ENCODE peak calls at places on chromosomes 3 and 15, in eight cellular contexts. R is WERI-Rb-1, V is body of pancreas, E is fibroblast of villous mesenchyme, O is fibroblast of pulmonary artery, G is coronary artery, P is upper lobe of right lung, A is astrocyte of the spinal cord. D is an unnamed sample.

GRCh38 chr3:31919528-31919927 is 61.5 kb downstream of the OSBPL10 start:
- DNase-seq in E (no peak), R (no peak), O (no peak), A (no peak), G (no peak), P (no peak), V (no peak), D (no peak)

GRCh38 chr15:91942676-91943417 is 89.3 kb downstream of the SLCO3A1 start:
- DNase-seq in A (peak), G (peak), P (peak), E (peak), O (peak), R (no peak), V (peak), D (peak)

GRCh38 chr3:149371001-149371722 is 6.3 kb downstream of the TM4SF1 start:
- DNase-seq in R (no peak), G (no peak), O (peak), V (no peak), A (no peak), P (no peak), E (peak), D (peak)

GRCh38 chr3:161274691-161275298 is 53.7 kb downstream of the NMD3 start:
- DNase-seq in R (peak), P (no peak), A (peak), V (peak), O (peak), E (peak), G (no peak), D (peak)

GRCh38 chr3:19934098-19934566 is at the start of gene EFHB:
- DNase-seq in V (peak), E (peak), A (peak), O (peak), G (no peak), P (peak), R (peak), D (peak)

GRCh38 chr3:87437765-87438164 is 161.4 kb upstream of the POU1F1 start:
- DNase-seq in E (no peak), V (no peak), A (peak), G (no peak), O (no peak), R (no peak), P (no peak), D (peak)

GRCh38 chr3:195001961-195002861 is 268.7 kb downstream of the XXYLT1 start:
- DNase-seq in G (peak), A (peak), P (peak), E (peak), O (peak), R (peak), V (peak), D (peak)

GRCh38 chr3:150105886-150106612 is 135.4 kb upstream of the PFN2 start:
- DNase-seq in A (no peak), R (no peak), O (no peak), V (no peak), P (no peak), G (no peak), E (no peak), D (no peak)

GRCh38 chr3:143707848-143708247 is 140.4 kb downstream of the SLC9A9 start:
- DNase-seq in A (peak), P (no peak), R (no peak), E (peak), V (no peak), G (no peak), O (peak), D (peak)

GRCh38 chr3:67357610-67358458 is 296.6 kb downstream of the SUCLG2 start:
- DNase-seq in E (peak), O (peak), R (peak), P (no peak), G (no peak), A (peak), V (no peak), D (peak)

GRCh38 chr3:98893740-98894139 is 7.8 kb downstream of the DCBLD2 start:
- DNase-seq in G (no peak), E (peak), P (no peak), R (peak), A (peak), V (no peak), O (no peak), D (no peak)

GRCh38 chr3:169812844-169813677 is at the start of the genes LRRC34 and LRRIQ4:
- DNase-seq in V (peak), O (peak), R (peak), P (peak), G (peak), A (peak), E (peak), D (peak)

GRCh38 chr3:10945683-10946287 is 46.8 kb upstream of the SLC6A1 start:
- DNase-seq in P (peak), E (peak), A (peak), O (peak), V (peak), R (peak), G (no peak), D (peak)

GRCh38 chr3:16059081-16059537 is 115.4 kb upstream of the GALNT15 start:
- DNase-seq in E (no peak), A (peak), G (no peak), O (no peak), R (no peak), P (no peak), V (no peak), D (peak)

GRCh38 chr15:51803961-51804360 is 25.5 kb upstream of the TMOD3 start:
- DNase-seq in E (peak), A (no peak), P (no peak), G (no peak), V (no peak), O (no peak), R (no peak), D (no peak)

GRCh38 chr3:50978991-50979667 is 304.4 kb downstream of the DOCK3 start:
- DNase-seq in A (no peak), P (no peak), R (no peak), G (no peak), V (no peak), O (no peak), E (no peak), D (no peak)

GRCh38 chr15:78950906-78951840 is 6.3 kb upstream of the CTSH start:
- DNase-seq in R (peak), G (no peak), O (peak), E (peak), P (no peak), A (peak), V (no peak), D (peak)

GRCh38 chr15:68277131-68277604 is 377 bp upstream of the FEM1B start:
- DNase-seq in R (peak), A (no peak), E (peak), G (peak), O (peak), P (no peak), V (no peak), D (peak)

GRCh38 chr3:111904376-111905241 is 45.5 kb downstream of the PHLDB2 start:
- DNase-seq in A (peak), E (peak), O (peak), V (no peak), G (no peak), R (no peak), P (no peak), D (peak)

GRCh38 chr3:194270627-194271458 is 80.3 kb downstream of the CPN2 start:
- DNase-seq in E (peak), G (peak), R (no peak), V (peak), P (peak), A (peak), O (peak), D (peak)

GRCh38 chr3:78736863-78737262 is 1030.9 kb downstream of the ROBO1 start:
- DNase-seq in E (peak), V (no peak), P (no peak), R (no peak), A (no peak), G (no peak), O (no peak), D (peak)

GRCh38 chr15:69380100-69380725 is 33.9 kb upstream of the KIF23 start:
- DNase-seq in R (peak), V (no peak), O (peak), A (no peak), G (no peak), P (no peak), E (no peak), D (peak)

GRCh38 chr3:150345021-150345538 is 63.0 kb upstream of the TSC22D2 start:
- DNase-seq in G (no peak), A (no peak), E (peak), P (no peak), V (peak), R (no peak), O (no peak), D (no peak)

GRCh38 chr3:185846041-185846440 is 21.2 kb upstream of the IGF2BP2 start:
- DNase-seq in P (no peak), V (no peak), O (peak), R (no peak), A (no peak), G (no peak), E (peak), D (peak)

GRCh38 chr3:184315506-184315867 is 1.1 kb downstream of the EIF4G1 start:
- DNase-seq in V (no peak), G (no peak), A (no peak), E (no peak), R (no peak), O (no peak), P (no peak), D (no peak)

GRCh38 chr3:171804618-171805389 is 5.5 kb downstream of the PLD1 start:
- DNase-seq in R (no peak), P (no peak), E (peak), G (no peak), A (peak), V (no peak), O (peak), D (peak)

GRCh38 chr15:70308011-70308761 is 210.5 kb upstream of the TLE3 start:
- DNase-seq in O (no peak), V (no peak), A (peak), E (no peak), R (no peak), G (no peak), P (no peak), D (peak)

GRCh38 chr3:61613666-61614065 is 52.3 kb downstream of the PTPRG start:
- DNase-seq in P (no peak), A (no peak), G (no peak), R (no peak), E (peak), O (no peak), V (no peak), D (peak)

GRCh38 chr15:68806220-68807105 is 14.2 kb downstream of the ANP32A start:
- DNase-seq in V (no peak), G (peak), E (peak), R (no peak), A (no peak), O (peak), P (no peak), D (no peak)

GRCh38 chr3:40680685-40681657 is 156.2 kb downstream of the ZNF621 start:
- DNase-seq in R (no peak), G (no peak), A (no peak), V (no peak), P (no peak), O (no peak), E (no peak), D (no peak)

GRCh38 chr3:100289339-100289738 is 28.5 kb downstream of the TBC1D23 start:
- DNase-seq in V (no peak), A (no peak), R (no peak), G (no peak), E (no peak), P (no peak), O (peak), D (peak)

GRCh38 chr3:27046346-27046745 is 322.8 kb downstream of the NEK10 start:
- DNase-seq in O (no peak), G (no peak), R (no peak), P (no peak), A (no peak), V (no peak), E (no peak), D (no peak)

GRCh38 chr3:98744283-98744682 is 18.9 kb upstream of the ST3GAL6 start:
- DNase-seq in V (no peak), O (no peak), G (no peak), R (no peak), E (no peak), A (no peak), P (no peak), D (no peak)

GRCh38 chr3:192899540-192899982 is 18.1 kb downstream of the MB21D2 start:
- DNase-seq in A (peak), V (no peak), G (no peak), R (no peak), O (peak), E (peak), P (no peak), D (peak)

GRCh38 chr3:127034990-127035652 is 52.2 kb downstream of the PLXNA1 start:
- DNase-seq in O (no peak), P (peak), V (no peak), G (no peak), R (no peak), A (no peak), E (no peak), D (no peak)

GRCh38 chr15:70412717-70413266 is 315.1 kb upstream of the TLE3 start:
- DNase-seq in V (no peak), P (no peak), R (no peak), O (no peak), G (no peak), E (no peak), A (no peak), D (no peak)

GRCh38 chr3:194301730-194302129 is 49.4 kb downstream of the CPN2 start:
- DNase-seq in A (no peak), E (no peak), R (no peak), P (peak), V (no peak), G (no peak), O (no peak), D (no peak)

GRCh38 chr15:89917442-89918085 is 4.8 kb upstream of the ARPIN start:
- DNase-seq in V (no peak), E (no peak), G (no peak), O (no peak), R (peak), A (no peak), P (peak), D (no peak)

GRCh38 chr3:177114253-177114652 is 83.0 kb downstream of the TBL1XR1 start:
- DNase-seq in P (no peak), R (no peak), G (no peak), V (no peak), A (no peak), O (no peak), E (no peak), D (no peak)

GRCh38 chr3:39146083-39146501 is 7.3 kb downstream of the CSRNP1 start:
- DNase-seq in A (no peak), O (no peak), R (no peak), V (no peak), G (peak), E (peak), P (peak), D (peak)
- TF ChIP-seq CTCF in A (no peak), O (no peak), R (no peak), V (no peak), G (no peak), E (peak), P (peak), D (peak)

DNA sequence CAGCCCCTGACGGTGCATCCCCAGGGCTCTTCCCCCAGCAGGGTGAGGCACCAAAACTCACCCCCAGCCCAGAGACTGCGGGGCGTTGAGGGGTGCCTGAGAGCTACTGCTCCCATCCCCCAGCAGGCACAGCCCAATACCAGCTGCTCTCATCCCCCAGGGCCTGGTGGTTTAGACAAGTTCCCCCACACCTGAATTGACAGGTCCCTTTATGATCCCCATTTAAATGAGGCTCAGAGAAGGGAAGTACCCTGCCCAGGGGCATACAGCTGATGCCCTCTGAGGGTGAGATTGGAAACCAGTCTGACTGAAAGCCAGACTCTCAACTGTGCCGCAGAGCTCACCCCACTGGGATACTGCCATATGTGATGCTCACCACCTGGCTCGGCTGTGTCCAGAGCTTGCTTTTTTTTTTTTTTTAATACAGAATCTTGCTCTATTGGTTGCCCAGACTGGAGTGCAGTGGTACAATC is 20.1 kb downstream of the DUSP7 start:
- DNase-seq in A (no peak), P (no peak), R (no peak), G (no peak), V (no peak), E (no peak), O (no peak), D (no peak)
- H3K4me3 ChIP-seq in A (no peak), P (no peak), R (no peak), G (no peak), V (no peak), E (no peak), O (no peak), D (no peak)

DNA sequence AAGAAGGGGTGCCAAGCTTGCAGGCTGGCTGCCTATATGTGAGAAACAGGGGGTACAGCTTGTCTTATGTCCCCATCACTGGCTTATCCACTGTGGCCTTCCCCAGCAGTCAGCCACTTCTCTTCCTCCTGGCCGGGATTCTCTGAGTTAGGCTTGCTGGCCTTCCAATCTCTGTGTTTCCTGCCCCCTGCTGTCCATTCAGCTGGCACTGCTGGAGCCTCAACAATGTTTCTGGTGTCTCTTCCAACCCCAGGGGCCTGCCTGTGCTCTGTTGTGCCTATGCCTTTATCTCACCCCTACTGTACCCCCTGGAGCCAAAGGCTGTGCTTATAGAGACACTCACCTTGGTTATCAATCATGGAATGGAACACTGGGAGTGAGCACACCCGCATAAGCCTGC is 36.5 kb downstream of the ANAPC13 start:
- DNase-seq in P (no peak), G (no peak), O (peak), R (peak), V (peak), E (peak), A (no peak), D (peak)
- TF ChIP-seq CTCF in P (peak), G (no peak), O (peak), R (peak), V (peak), E (peak), A (peak), D (peak)

DNA sequence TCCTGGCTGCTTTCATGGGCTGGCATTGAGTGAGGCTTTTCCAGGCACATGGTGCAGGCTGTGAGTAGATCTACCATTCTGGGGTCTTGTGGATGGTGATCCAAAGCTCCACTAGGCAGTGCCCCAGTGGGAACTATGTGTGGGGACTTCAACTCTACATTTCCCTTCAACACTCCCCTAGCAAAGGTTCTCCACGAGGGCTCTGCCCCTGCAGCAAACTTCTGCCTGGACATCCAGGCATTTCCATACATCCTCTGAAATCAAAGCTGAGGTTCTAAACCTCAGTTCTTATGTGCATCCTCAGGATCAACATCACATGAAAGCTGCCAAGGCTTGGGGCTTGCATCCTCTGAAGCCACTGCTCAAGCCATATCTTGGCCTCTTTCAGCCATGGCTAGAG is 282.9 kb upstream of the ZPLD1 start:
- DNase-seq in A (no peak), P (no peak), E (no peak), O (no peak), V (no peak), G (no peak), R (no peak), D (no peak)
- H3K4me3 ChIP-seq in A (no peak), P (no peak), E (no peak), O (no peak), V (no peak), G (no peak), R (no peak), D (no peak)

D was measured in choroid plexus epithelial cell.